ENCODE peak calls at places on chromosomes 4 and X, in seven cellular contexts. One of them, this sample, is unnamed.
A peak's percentile ranks its signal among the peaks of the same experiment; 100 is the strongest.

GRCh38 chr4:63296773-63297172 is 1112.5 kb downstream of the TECRL start:
- DNase-seq in kidney: no peak
- DNase-seq in A549: no peak
- DNase-seq in IMR-90: no peak
- DNase-seq in heart right ventricle: no peak
- DNase-seq in PC-9: no peak
- DNase-seq in PC-3: peak; percentile 49
- DNase-seq in this sample: no peak

GRCh38 chrX:135484636-135485289 is 35.7 kb upstream of the INTS6L start:
- DNase-seq in kidney: no peak
- DNase-seq in A549: no peak
- DNase-seq in IMR-90: peak; percentile 57
- DNase-seq in heart right ventricle: no peak
- DNase-seq in PC-9: no peak
- DNase-seq in PC-3: peak; percentile 55
- DNase-seq in this sample: no peak

GRCh38 chrX:20066968-20067708 is 49.6 kb downstream of the MAP7D2 start:
- DNase-seq in kidney: no peak
- DNase-seq in A549: peak; percentile 45
- DNase-seq in IMR-90: peak; percentile 70
- DNase-seq in heart right ventricle: no peak
- DNase-seq in PC-9: peak; percentile 21
- DNase-seq in PC-3: peak; percentile 73
- DNase-seq in this sample: no peak

GRCh38 chr4:188032170-188032569 is 36.6 kb downstream of the ZFP42 start:
- DNase-seq in kidney: no peak
- DNase-seq in A549: no peak
- DNase-seq in IMR-90: no peak
- DNase-seq in heart right ventricle: no peak
- DNase-seq in PC-9: no peak
- DNase-seq in PC-3: no peak
- DNase-seq in this sample: no peak

GRCh38 chr4:108466936-108467902 is 153.2 kb upstream of the RPL34 start:
- DNase-seq in kidney: no peak
- DNase-seq in A549: no peak
- DNase-seq in IMR-90: peak; percentile 93
- DNase-seq in heart right ventricle: no peak
- DNase-seq in PC-9: peak; percentile 7
- DNase-seq in PC-3: peak; percentile 46
- DNase-seq in this sample: no peak

GRCh38 chr4:161937596-161937995 is 226.2 kb downstream of the FSTL5 start:
- DNase-seq in kidney: no peak
- DNase-seq in A549: no peak
- DNase-seq in IMR-90: no peak
- DNase-seq in heart right ventricle: no peak
- DNase-seq in PC-9: no peak
- DNase-seq in PC-3: peak; percentile 4
- DNase-seq in this sample: no peak

GRCh38 chrX:50707376-50707775 is 106.6 kb downstream of the SHROOM4 start:
- DNase-seq in kidney: no peak
- DNase-seq in A549: no peak
- DNase-seq in IMR-90: no peak
- DNase-seq in heart right ventricle: no peak
- DNase-seq in PC-9: no peak
- DNase-seq in PC-3: peak; percentile 43
- DNase-seq in this sample: no peak

GRCh38 chrX:19689170-19689814 is 174.0 kb upstream of the MAP3K15 start:
- DNase-seq in kidney: no peak
- DNase-seq in A549: no peak
- DNase-seq in IMR-90: no peak
- DNase-seq in heart right ventricle: no peak
- DNase-seq in PC-9: no peak
- DNase-seq in PC-3: no peak
- DNase-seq in this sample: no peak

GRCh38 chr4:47031011-47031678 is at the start of gene GABRB1:
- DNase-seq in kidney: peak; percentile 82
- DNase-seq in A549: no peak
- DNase-seq in IMR-90: peak; percentile 61
- DNase-seq in heart right ventricle: peak; percentile 24
- DNase-seq in PC-9: peak; percentile 5
- DNase-seq in PC-3: no peak
- DNase-seq in this sample: peak; percentile 55

GRCh38 chr4:73251384-73251783 is 7.2 kb downstream of the ANKRD17 start:
- DNase-seq in kidney: no peak
- DNase-seq in A549: no peak
- DNase-seq in IMR-90: no peak
- DNase-seq in heart right ventricle: no peak
- DNase-seq in PC-9: no peak
- DNase-seq in PC-3: no peak
- DNase-seq in this sample: no peak

GRCh38 chrX:54171527-54171926 is 11.5 kb downstream of the FAM120C start:
- DNase-seq in kidney: no peak
- DNase-seq in A549: no peak
- DNase-seq in IMR-90: no peak
- DNase-seq in heart right ventricle: no peak
- DNase-seq in PC-9: no peak
- DNase-seq in PC-3: no peak
- DNase-seq in this sample: no peak

GRCh38 chrX:150256297-150256650 is 106.8 kb upstream of the MAMLD1 start:
- DNase-seq in kidney: no peak
- DNase-seq in A549: no peak
- DNase-seq in IMR-90: no peak
- DNase-seq in heart right ventricle: no peak
- DNase-seq in PC-9: no peak
- DNase-seq in PC-3: no peak
- DNase-seq in this sample: no peak

GRCh38 chr4:2244947-2245786 is 3.2 kb upstream of the HAUS3 start:
- DNase-seq in kidney: no peak
- DNase-seq in A549: no peak
- DNase-seq in IMR-90: no peak
- DNase-seq in heart right ventricle: no peak
- DNase-seq in PC-9: no peak
- DNase-seq in PC-3: no peak
- DNase-seq in this sample: no peak

GRCh38 chr4:84583871-84584373 is 995 bp downstream of the CDS1 start:
- DNase-seq in kidney: no peak
- DNase-seq in A549: peak; percentile 18
- DNase-seq in IMR-90: no peak
- DNase-seq in heart right ventricle: no peak
- DNase-seq in PC-9: no peak
- DNase-seq in PC-3: no peak
- DNase-seq in this sample: no peak

GRCh38 chr4:128347930-128348660 is 60.5 kb upstream of the PGRMC2 start:
- DNase-seq in kidney: no peak
- DNase-seq in A549: no peak
- DNase-seq in IMR-90: peak; percentile 51
- DNase-seq in heart right ventricle: no peak
- DNase-seq in PC-9: no peak
- DNase-seq in PC-3: peak; percentile 16
- DNase-seq in this sample: no peak

GRCh38 chr4:2082627-2083026 is 23.5 kb downstream of the NAT8L start:
- DNase-seq in kidney: no peak
- DNase-seq in A549: no peak
- DNase-seq in IMR-90: no peak
- DNase-seq in heart right ventricle: no peak
- DNase-seq in PC-9: no peak
- DNase-seq in PC-3: no peak
- DNase-seq in this sample: no peak

GRCh38 chrX:104987063-104987462 is 233.4 kb downstream of the TEX13A start:
- DNase-seq in kidney: no peak
- DNase-seq in A549: no peak
- DNase-seq in IMR-90: no peak
- DNase-seq in heart right ventricle: no peak
- DNase-seq in PC-9: no peak
- DNase-seq in PC-3: peak; percentile 91
- DNase-seq in this sample: no peak

GRCh38 chr4:106208481-106209460 is 107.2 kb downstream of the TBCK start:
- DNase-seq in kidney: peak; percentile 63
- DNase-seq in A549: no peak
- DNase-seq in IMR-90: no peak
- DNase-seq in heart right ventricle: no peak
- DNase-seq in PC-9: no peak
- DNase-seq in PC-3: no peak
- DNase-seq in this sample: no peak

GRCh38 chrX:11533211-11533651 is 132.5 kb downstream of the ARHGAP6 start:
- DNase-seq in kidney: no peak
- DNase-seq in A549: peak; percentile 22
- DNase-seq in IMR-90: peak; percentile 89
- DNase-seq in heart right ventricle: peak; percentile 3
- DNase-seq in PC-9: no peak
- DNase-seq in PC-3: peak; percentile 84
- DNase-seq in this sample: no peak

GRCh38 chr4:8652181-8653078 is 59.9 kb downstream of the CPZ start:
- DNase-seq in kidney: peak; percentile 52
- DNase-seq in A549: no peak
- DNase-seq in IMR-90: no peak
- DNase-seq in heart right ventricle: no peak
- DNase-seq in PC-9: no peak
- DNase-seq in PC-3: no peak
- DNase-seq in this sample: no peak

GRCh38 chrX:57156397-57157049 is 19.3 kb upstream of the SPIN2A start:
- DNase-seq in kidney: no peak
- DNase-seq in A549: no peak
- DNase-seq in IMR-90: peak; percentile 40
- DNase-seq in heart right ventricle: peak; percentile 8
- DNase-seq in PC-9: peak; percentile 33
- DNase-seq in PC-3: peak; percentile 59
- DNase-seq in this sample: no peak

GRCh38 chr4:20192754-20193521 is 58.8 kb upstream of the SLIT2 start:
- DNase-seq in kidney: no peak
- DNase-seq in A549: no peak
- DNase-seq in IMR-90: peak; percentile 59
- DNase-seq in heart right ventricle: no peak
- DNase-seq in PC-9: peak; percentile 2
- DNase-seq in PC-3: peak; percentile 92
- DNase-seq in this sample: no peak

GRCh38 chr4:139735381-139736256 is 70.0 kb downstream of the MGST2 start:
- DNase-seq in kidney: peak; percentile 83
- DNase-seq in A549: no peak
- DNase-seq in IMR-90: no peak
- DNase-seq in heart right ventricle: no peak
- DNase-seq in PC-9: no peak
- DNase-seq in PC-3: no peak
- DNase-seq in this sample: peak; percentile 38

GRCh38 chr4:8698341-8699062 is 105.9 kb downstream of the CPZ start:
- DNase-seq in kidney: peak; percentile 58
- DNase-seq in A549: no peak
- DNase-seq in IMR-90: no peak
- DNase-seq in heart right ventricle: no peak
- DNase-seq in PC-9: no peak
- DNase-seq in PC-3: no peak
- DNase-seq in this sample: no peak

DNA sequence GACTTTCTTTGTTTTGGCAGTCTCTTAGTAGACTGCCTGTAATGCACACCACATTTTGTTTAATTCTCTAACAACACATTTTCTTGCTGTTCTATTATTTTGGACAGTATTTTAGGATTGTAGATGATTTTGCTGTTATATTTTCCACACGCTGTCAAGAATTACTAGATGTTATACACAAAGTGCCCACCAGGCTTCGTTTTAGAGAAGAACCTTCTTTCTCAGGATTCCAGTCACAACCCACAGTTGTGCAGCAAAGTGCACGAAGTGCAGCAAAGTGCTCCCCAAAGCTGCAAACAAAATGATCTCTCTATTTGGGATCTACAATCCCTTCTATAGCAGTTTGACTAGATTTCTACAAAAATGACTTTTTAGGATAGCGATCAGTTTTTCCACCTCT is 2.4 kb downstream of the ZNF141 start:
- DNase-seq in kidney: no peak
- DNase-seq in A549: no peak
- DNase-seq in IMR-90: no peak
- DNase-seq in heart right ventricle: no peak
- DNase-seq in PC-9: no peak
- DNase-seq in PC-3: no peak
- DNase-seq in this sample: no peak
- H3K9me3 ChIP-seq in kidney: no peaks in the 10 kb centered on the region
- H3K9me3 ChIP-seq in A549: peaks cover 58% of the 10 kb centered on the region
- H3K9me3 ChIP-seq in IMR-90: peaks cover 22% of the 10 kb centered on the region
- H3K9me3 ChIP-seq in heart right ventricle: peaks cover 3% of the 10 kb centered on the region
- H3K9me3 ChIP-seq in PC-9: peaks cover 4% of the 10 kb centered on the region
- H3K9me3 ChIP-seq in PC-3: peaks cover 4% of the 10 kb centered on the region
- H3K9me3 ChIP-seq in this sample: peaks cover 7% of the 10 kb centered on the region

DNA sequence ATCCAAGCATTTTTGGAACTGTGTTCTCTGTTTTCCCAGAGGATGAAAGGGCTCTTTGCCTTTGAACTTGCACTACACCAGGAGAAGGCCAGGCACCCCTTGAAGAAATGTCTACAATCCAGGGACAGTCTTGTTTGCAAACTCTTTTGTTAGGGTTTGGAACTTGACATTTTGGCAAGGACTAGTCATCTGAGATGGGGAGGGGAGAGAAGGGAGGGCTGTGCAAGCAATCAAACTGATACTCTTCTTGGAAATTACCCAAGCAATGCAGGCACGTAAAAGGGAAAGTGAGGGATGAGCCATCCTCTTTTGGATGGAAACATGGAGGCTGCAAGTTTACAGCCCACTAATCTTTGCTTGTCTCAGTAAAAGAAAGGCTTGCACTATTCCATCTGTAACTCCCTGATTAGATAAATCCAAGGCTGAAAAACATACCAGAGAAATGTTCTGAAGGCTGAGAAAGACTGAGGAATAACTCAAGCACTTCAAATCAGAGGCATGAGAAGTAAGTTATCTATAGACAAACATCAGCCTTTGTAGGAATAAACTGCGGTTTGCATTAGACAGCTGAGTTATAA is 140.9 kb downstream of the TSPAN5 start:
- DNase-seq in kidney: no peak
- DNase-seq in A549: no peak
- DNase-seq in IMR-90: peak; percentile 89
- DNase-seq in heart right ventricle: no peak
- DNase-seq in PC-9: no peak
- DNase-seq in PC-3: peak; percentile 30
- DNase-seq in this sample: no peak
- H3K4me1 ChIP-seq in kidney: no peaks in the 10 kb centered on the region
- H3K4me1 ChIP-seq in A549: peaks cover 53% of the 10 kb centered on the region
- H3K4me1 ChIP-seq in IMR-90: peaks cover 47% of the 10 kb centered on the region
- H3K4me1 ChIP-seq in heart right ventricle: no peaks in the 10 kb centered on the region
- H3K4me1 ChIP-seq in PC-9: peaks cover 14% of the 10 kb centered on the region
- H3K4me1 ChIP-seq in PC-3: peaks cover 36% of the 10 kb centered on the region
- H3K4me1 ChIP-seq in this sample: no peaks in the 10 kb centered on the region

DNA sequence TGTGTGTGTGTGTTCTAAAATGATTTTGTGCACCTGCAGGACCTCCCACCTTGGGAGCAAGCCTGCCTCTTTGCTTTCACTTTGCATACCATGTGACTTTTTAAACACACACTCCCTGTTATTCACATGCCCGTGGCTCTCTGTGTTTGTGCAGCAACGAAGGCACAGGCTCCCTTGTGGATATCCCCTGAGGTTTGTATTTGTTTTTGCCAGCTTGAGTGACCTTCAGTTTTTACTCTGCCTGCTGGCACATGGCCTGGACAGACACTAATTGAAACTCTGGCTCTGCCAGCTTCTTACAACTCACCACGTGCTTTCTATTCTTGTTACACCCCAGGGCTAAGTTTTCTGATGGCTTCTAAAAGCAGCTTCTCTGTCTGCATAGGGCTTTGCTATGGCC is 885.8 kb downstream of the SH3BGRL start:
- DNase-seq in kidney: peak; percentile 51
- DNase-seq in A549: no peak
- DNase-seq in IMR-90: no peak
- DNase-seq in heart right ventricle: peak; percentile 6
- DNase-seq in PC-9: no peak
- DNase-seq in PC-3: no peak
- DNase-seq in this sample: no peak
- H3K9me3 ChIP-seq in kidney: no peaks in the 10 kb centered on the region
- H3K9me3 ChIP-seq in A549: no peaks in the 10 kb centered on the region
- H3K9me3 ChIP-seq in IMR-90: no peaks in the 10 kb centered on the region
- H3K9me3 ChIP-seq in heart right ventricle: peaks cover 7% of the 10 kb centered on the region
- H3K9me3 ChIP-seq in PC-9: no peaks in the 10 kb centered on the region
- H3K9me3 ChIP-seq in PC-3: no peaks in the 10 kb centered on the region
- H3K9me3 ChIP-seq in this sample: no peaks in the 10 kb centered on the region

GRCh38 chrX:2708601-2709200 is 17.6 kb downstream of the CD99 start:
- DNase-seq in kidney: no peak
- DNase-seq in A549: no peak
- DNase-seq in IMR-90: no peak
- DNase-seq in heart right ventricle: no peak
- DNase-seq in PC-9: no peak
- DNase-seq in PC-3: no peak
- DNase-seq in this sample: no peak
- H3K4me1 ChIP-seq in kidney: peaks cover 29% of the 10 kb centered on the region
- H3K4me1 ChIP-seq in A549: peaks cover 56% of the 10 kb centered on the region
- H3K4me1 ChIP-seq in IMR-90: peaks cover 23% of the 10 kb centered on the region
- H3K4me1 ChIP-seq in heart right ventricle: peaks cover 75% of the 10 kb centered on the region
- H3K4me1 ChIP-seq in PC-9: peaks cover 52% of the 10 kb centered on the region
- H3K4me1 ChIP-seq in PC-3: peaks cover 44% of the 10 kb centered on the region
- H3K4me1 ChIP-seq in this sample: peaks cover 55% of the 10 kb centered on the region